ENCODE peak calls at places on chromosomes 6 and 20, in four cellular contexts. I is hypothalamus; U is ELR; A is activated CD4-positive, alpha-beta T cell treated with anti-CD3 and anti-CD28 coated beads for 1 hour. O is an unnamed sample.

GRCh38 chr20:20192366-20192765 is 140.0 kb downstream of the CFAP61 start:
- DNase-seq in A (no peak), U (no peak), I (no peak), O (no peak)

GRCh38 chr20:63094767-63095499 is 88.2 kb upstream of the BHLHE23 start:
- DNase-seq in A (no peak), I (no peak), U (no peak), O (no peak)

GRCh38 chr20:48731581-48731980 is 96.2 kb downstream of the PREX1 start:
- DNase-seq in U (no peak), I (no peak), A (no peak), O (no peak)

GRCh38 chr6:16540804-16541752 is 220.2 kb downstream of the ATXN1 start:
- DNase-seq in U (peak), I (no peak), A (no peak), O (no peak)

GRCh38 chr6:164216368-164216767 is 801.9 kb downstream of the QKI start:
- DNase-seq in I (no peak), A (no peak), U (no peak), O (no peak)

GRCh38 chr6:25035451-25036435 is 100.0 kb upstream of the RIPOR2 start:
- DNase-seq in I (no peak), A (no peak), U (peak), O (no peak)

GRCh38 chr20:60283281-60283680 is 325.1 kb downstream of the CDH26 start:
- DNase-seq in A (no peak), U (peak), I (no peak), O (no peak)

GRCh38 chr6:44228836-44229235 is 5.4 kb downstream of the SLC29A1 start:
- DNase-seq in A (no peak), U (no peak), I (no peak), O (no peak)

GRCh38 chr6:39927159-39927558 is 7.1 kb downstream of the MOCS1 start:
- DNase-seq in U (peak), A (no peak), I (no peak), O (no peak)

GRCh38 chr20:41138527-41139226 is 1.3 kb downstream of the PLCG1 start:
- DNase-seq in A (no peak), I (no peak), U (peak), O (peak)

GRCh38 chr6:21246075-21246474 is 347.5 kb upstream of the SOX4 start:
- DNase-seq in I (no peak), A (no peak), U (no peak), O (no peak)

GRCh38 chr20:62025832-62026563 is 39.7 kb downstream of the TAF4 start:
- DNase-seq in A (peak), U (peak), I (no peak), O (peak)

GRCh38 chr6:144482142-144482541 is 197.0 kb downstream of the UTRN start:
- DNase-seq in U (peak), I (peak), A (peak), O (peak)

GRCh38 chr6:72864236-72864635 is 242.4 kb downstream of the KCNQ5 start:
- DNase-seq in U (no peak), A (no peak), I (no peak), O (no peak)

GRCh38 chr20:18031050-18031449 is 26.7 kb downstream of the OVOL2 start:
- DNase-seq in A (no peak), U (no peak), I (no peak), O (no peak)

GRCh38 chr20:39880890-39881289 is 808.1 kb downstream of the MAFB start:
- DNase-seq in I (no peak), U (peak), A (no peak), O (no peak)

GRCh38 chr6:25369450-25370086 is 90.4 kb downstream of the CARMIL1 start:
- DNase-seq in U (no peak), I (peak), A (no peak), O (no peak)

GRCh38 chr20:48051810-48052491 is 266.7 kb upstream of the SULF2 start:
- DNase-seq in A (no peak), I (no peak), U (peak), O (no peak)

GRCh38 chr6:133906050-133906449 is 17.1 kb downstream of the TCF21 start:
- DNase-seq in A (no peak), I (no peak), U (no peak), O (no peak)

GRCh38 chr20:17556842-17557674 is 12.8 kb upstream of the DSTN start:
- DNase-seq in A (no peak), U (peak), I (peak), O (no peak)

GRCh38 chr6:30711758-30712380 is 5.2 kb downstream of the MDC1 start:
- DNase-seq in I (no peak), U (no peak), A (no peak), O (no peak)

GRCh38 chr20:57323034-57323433 is 6.6 kb upstream of the SPO11 start:
- DNase-seq in A (no peak), I (no peak), U (peak), O (no peak)

GRCh38 chr6:20686142-20686541 is 151.9 kb downstream of the CDKAL1 start:
- DNase-seq in I (no peak), U (no peak), A (no peak), O (no peak)

GRCh38 chr6:160069050-160069454 is 52.6 kb upstream of the SLC22A1 start:
- DNase-seq in I (no peak), U (no peak), A (no peak), O (no peak)

GRCh38 chr20:6055981-6056569 is 2.2 kb upstream of the LRRN4 start:
- DNase-seq in U (peak), A (no peak), I (no peak), O (no peak)

GRCh38 chr6:75418233-75418632 is 75.4 kb downstream of the FILIP1 start:
- DNase-seq in A (no peak), U (peak), I (no peak), O (no peak)

GRCh38 chr20:3218307-3218988 is 9.2 kb downstream of the ITPA start:
- DNase-seq in U (peak), A (peak), I (peak), O (peak)

GRCh38 chr6:113347420-113347819 is 509.7 kb upstream of the MARCKS start:
- DNase-seq in I (no peak), U (peak), A (no peak), O (no peak)

GRCh38 chr6:167543602-167544506 is 219.0 kb downstream of the TTLL2 start:
- DNase-seq in U (no peak), I (no peak), A (no peak), O (no peak)

GRCh38 chr6:166739655-166740318 is 112.7 kb upstream of the RPS6KA2 start:
- DNase-seq in A (no peak), I (no peak), U (no peak), O (no peak)

GRCh38 chr6:48570656-48571055 is 459.7 kb upstream of the PTCHD4 start:
- DNase-seq in U (no peak), A (no peak), I (no peak), O (no peak)

GRCh38 chr6:41730531-41731436 is 4.6 kb downstream of the TFEB start:
- DNase-seq in U (peak), I (no peak), A (no peak), O (no peak)

GRCh38 chr6:21597706-21598273 is 4.2 kb downstream of the SOX4 start:
- DNase-seq in U (peak), A (no peak), I (no peak), O (no peak)

O was measured in natural killer cell.